ENCODE peak calls at places on chromosomes 16 and 17, in five cellular contexts. D is CD4-positive, alpha-beta T cell; I is HTR-8/SVneo; B is stomach; V is lower lobe of right lung. A is an unnamed sample.

GRCh38 chr17:38742431-38743308 is 5.5 kb downstream of the PCGF2 start:
- DNase-seq in V (no peak), I (no peak), B (no peak), D (no peak), A (no peak)

GRCh38 chr17:51050291-51051033 is 70.2 kb downstream of the SPAG9 start:
- DNase-seq in D (no peak), B (no peak), V (no peak), I (no peak), A (no peak)

GRCh38 chr17:19386974-19387920 is at the start of gene MFAP4:
- DNase-seq in V (no peak), D (no peak), B (no peak), I (peak; percentile 67), A (no peak)

GRCh38 chr17:46950997-46951621 is 27.9 kb downstream of the RPRML start:
- DNase-seq in B (no peak), V (no peak), D (no peak), I (no peak), A (peak; percentile 27)

GRCh38 chr16:71637398-71637797 is 11.4 kb downstream of the MARVELD3 start:
- DNase-seq in V (no peak), D (no peak), B (no peak), I (no peak), A (no peak)

GRCh38 chr16:22369221-22369811 is 5.1 kb downstream of the CDR2 start:
- DNase-seq in I (no peak), V (no peak), B (no peak), D (no peak), A (peak; percentile 7)

GRCh38 chr17:75827291-75828050 is 16.7 kb downstream of the UNC13D start:
- DNase-seq in B (peak; percentile 62), D (peak; percentile 72), V (no peak), I (peak; percentile 72), A (peak; percentile 91)

GRCh38 chr16:57753448-57754353 is 18.1 kb downstream of the KATNB1 start:
- DNase-seq in I (no peak), B (no peak), D (no peak), V (peak; percentile 36), A (no peak)

GRCh38 chr17:42408076-42408475 is 15.0 kb downstream of the CAVIN1 start:
- DNase-seq in B (no peak), I (no peak), D (no peak), V (no peak), A (no peak)

GRCh38 chr17:76053230-76054111 is 18.8 kb downstream of the SRP68 start:
- DNase-seq in V (no peak), I (peak; percentile 67), D (no peak), B (no peak), A (no peak)

GRCh38 chr17:40027614-40028012 is 12.4 kb downstream of the CSF3 start:
- DNase-seq in D (no peak), B (no peak), I (no peak), V (no peak), A (no peak)

GRCh38 chr16:9843424-9844013 is 338.7 kb downstream of the GRIN2A start:
- DNase-seq in V (no peak), D (no peak), B (no peak), I (peak; percentile 8), A (no peak)

GRCh38 chr17:40827746-40828453 is 5.5 kb upstream of the KRT10 start:
- DNase-seq in I (peak; percentile 32), D (no peak), B (no peak), V (no peak), A (peak; percentile 47)

GRCh38 chr16:20898938-20899502 is 1.1 kb downstream of the DCUN1D3 start:
- DNase-seq in I (no peak), D (no peak), B (no peak), V (no peak), A (peak; percentile 50)

GRCh38 chr16:78298986-78299385 is 199.5 kb downstream of the WWOX start:
- DNase-seq in D (no peak), V (no peak), B (no peak), I (no peak), A (no peak)

GRCh38 chr17:43769859-43770258 is 8.9 kb downstream of the DUSP3 start:
- DNase-seq in V (no peak), B (no peak), D (no peak), I (no peak), A (peak; percentile 39)

GRCh38 chr17:76131692-76132573 is 9.1 kb downstream of the FOXJ1 start:
- DNase-seq in B (no peak), D (no peak), V (no peak), I (no peak), A (no peak)

GRCh38 chr16:10170016-10170415 is 12.2 kb downstream of the GRIN2A start:
- DNase-seq in B (no peak), V (no peak), D (no peak), I (no peak), A (no peak)

GRCh38 chr16:50479771-50480170 is 68.4 kb upstream of the NKD1 start:
- DNase-seq in I (no peak), V (no peak), D (no peak), B (no peak), A (no peak)

GRCh38 chr17:48012151-48012520 is 25.5 kb downstream of the COPZ2 start:
- DNase-seq in V (peak; percentile 66), B (peak; percentile 62), I (no peak), D (peak; percentile 70), A (peak; percentile 65)

GRCh38 chr17:13346081-13346533 is 255.6 kb downstream of the HS3ST3A1 start:
- DNase-seq in D (no peak), V (no peak), B (no peak), I (peak; percentile 11), A (peak; percentile 81)

GRCh38 chr16:57297856-57298255 is 13.4 kb upstream of the PLLP start:
- DNase-seq in D (no peak), V (no peak), B (no peak), I (no peak), A (no peak)

GRCh38 chr16:64089697-64090096 is 1032.2 kb downstream of the CDH11 start:
- DNase-seq in V (no peak), D (no peak), I (no peak), B (no peak), A (peak; percentile 19)

GRCh38 chr17:17740627-17741237 is 59.5 kb downstream of the RAI1 start:
- DNase-seq in V (no peak), B (no peak), I (no peak), D (peak; percentile 50), A (no peak)

GRCh38 chr17:41718287-41718645 is 6.1 kb downstream of the GAST start:
- DNase-seq in I (no peak), D (no peak), B (no peak), V (no peak), A (no peak)

GRCh38 chr17:81322271-81323082 is 27.4 kb upstream of the SLC38A10 start:
- DNase-seq in I (no peak), D (peak; percentile 43), B (no peak), V (no peak), A (peak; percentile 75)

GRCh38 chr16:4410335-4411075 is 5.9 kb downstream of the CORO7 start:
- DNase-seq in B (peak; percentile 70), D (no peak), I (no peak), V (peak; percentile 51), A (peak; percentile 84)

GRCh38 chr17:27848941-27849340 is 44.2 kb downstream of the LYRM9 start:
- DNase-seq in I (no peak), V (no peak), B (no peak), D (no peak), A (no peak)

GRCh38 chr17:61453563-61453962 is 1.3 kb downstream of the TBX4 start:
- DNase-seq in B (no peak), D (no peak), I (no peak), V (no peak), A (no peak)

GRCh38 chr16:81817296-81817695 is 38.2 kb downstream of the PLCG2 start:
- DNase-seq in I (no peak), D (no peak), V (no peak), B (no peak), A (no peak)

GRCh38 chr17:1871743-1872142 is 41.9 kb downstream of the RPA1 start:
- DNase-seq in V (no peak), B (no peak), I (no peak), D (no peak), A (no peak)